ENCODE peak calls at places on chromosomes 1 and 21, in nine cellular contexts. K is NT2/D1; I is dermis blood vessel endothelial cell; S is AG09309; G is CD8-positive, alpha-beta T cell; A is stimulated activated CD8-positive, alpha-beta memory T cell treated with anti-CD3 and anti-CD28 coated beads, Interleukin-15, amount 100 ng/mL, for 1 hour; Y is brain microvascular endothelial cell; J is amniotic stem cell; M is EL. E is an unnamed sample.

GRCh38 chr1:24830680-24831272 is 85.5 kb downstream of the CLIC4 start:
- DNase-seq in K (peak), I (peak), S (peak), G (no peak), A (no peak), Y (no peak), J (peak), M (peak), E (peak)

GRCh38 chr1:114310771-114311251 is 157.1 kb upstream of the SYT6 start:
- DNase-seq in K (no peak), I (no peak), S (peak), G (no peak), A (no peak), Y (peak), J (no peak), M (peak), E (no peak)

GRCh38 chr1:235986869-235987268 is 78.0 kb downstream of the NID1 start:
- DNase-seq in K (no peak), I (peak), S (no peak), G (no peak), A (no peak), Y (no peak), J (no peak), M (no peak), E (no peak)

GRCh38 chr1:100979652-100980051 is 45.9 kb downstream of the DPH5 start:
- DNase-seq in K (no peak), I (no peak), S (no peak), G (no peak), A (no peak), Y (no peak), J (no peak), M (no peak), E (no peak)

GRCh38 chr1:212104586-212105282 is 69.2 kb downstream of the DTL start:
- DNase-seq in K (no peak), I (no peak), S (no peak), G (no peak), A (no peak), Y (no peak), J (no peak), M (no peak), E (no peak)

GRCh38 chr1:229757226-229757625 is 131.2 kb downstream of the URB2 start:
- DNase-seq in K (no peak), I (no peak), S (no peak), G (no peak), A (no peak), Y (no peak), J (no peak), M (peak), E (no peak)

GRCh38 chr1:221336141-221336540 is 405.7 kb downstream of the DUSP10 start:
- DNase-seq in K (no peak), I (no peak), S (no peak), G (no peak), A (no peak), Y (no peak), J (no peak), M (peak), E (no peak)

GRCh38 chr1:10516925-10517676 is 42.4 kb downstream of the PEX14 start:
- DNase-seq in K (no peak), I (no peak), S (no peak), G (no peak), A (no peak), Y (no peak), J (no peak), M (no peak), E (no peak)

GRCh38 chr1:68565923-68566322 is 69.0 kb upstream of the DEPDC1 start:
- DNase-seq in K (no peak), I (no peak), S (no peak), G (no peak), A (no peak), Y (no peak), J (no peak), M (no peak), E (no peak)

GRCh38 chr21:44051462-44051941 is 39.4 kb downstream of the TRAPPC10 start:
- DNase-seq in K (no peak), I (no peak), S (no peak), G (no peak), A (no peak), Y (peak), J (no peak), M (no peak), E (no peak)

GRCh38 chr1:30381266-30381665 is 342.1 kb downstream of the MATN1 start:
- DNase-seq in K (no peak), I (no peak), S (no peak), G (no peak), A (no peak), Y (no peak), J (no peak), M (no peak), E (no peak)

GRCh38 chr1:245225709-245226464 is 71.1 kb downstream of the KIF26B start:
- DNase-seq in K (no peak), I (no peak), S (no peak), G (no peak), A (no peak), Y (no peak), J (no peak), M (no peak), E (no peak)

GRCh38 chr1:2865571-2866414 is 64.3 kb upstream of the TTC34 start:
- DNase-seq in K (no peak), I (no peak), S (no peak), G (no peak), A (no peak), Y (no peak), J (no peak), M (no peak), E (no peak)

GRCh38 chr1:21922103-21923014 is 14.8 kb downstream of the HSPG2 start:
- DNase-seq in K (no peak), I (no peak), S (no peak), G (no peak), A (no peak), Y (no peak), J (no peak), M (no peak), E (no peak)

GRCh38 chr1:213997772-213998107 is 10.0 kb downstream of the PROX1 start:
- DNase-seq in K (no peak), I (no peak), S (no peak), G (no peak), A (no peak), Y (no peak), J (no peak), M (no peak), E (no peak)

GRCh38 chr1:4627353-4627752 is 27.1 kb upstream of the AJAP1 start:
- DNase-seq in K (no peak), I (no peak), S (no peak), G (no peak), A (no peak), Y (no peak), J (no peak), M (no peak), E (no peak)